ENCODE peak calls at places on chromosome 19, in six cellular contexts. One of them, this sample, is unnamed.

GRCh38 chr19:2223391-2223790 is 12.7 kb downstream of the PLEKHJ1 start:
- DNase-seq in fibroblast of mammary gland: no peak
- DNase-seq in WERI-Rb-1: no peak
- DNase-seq in Calu3: no peak
- DNase-seq in uterus: no peak
- DNase-seq in sigmoid colon: no peak
- DNase-seq in this sample: no peak

GRCh38 chr19:2723345-2723715 is 2.2 kb upstream of the DIRAS1 start:
- DNase-seq in fibroblast of mammary gland: no peak
- DNase-seq in WERI-Rb-1: no peak
- DNase-seq in Calu3: no peak
- DNase-seq in uterus: no peak
- DNase-seq in sigmoid colon: no peak
- DNase-seq in this sample: no peak

GRCh38 chr19:6433165-6433564 is 398 bp downstream of the SLC25A41 start:
- DNase-seq in fibroblast of mammary gland: no peak
- DNase-seq in WERI-Rb-1: no peak
- DNase-seq in Calu3: no peak
- DNase-seq in uterus: no peak
- DNase-seq in sigmoid colon: no peak
- DNase-seq in this sample: no peak

GRCh38 chr19:10286803-10287737 is at the start of gene ICAM4:
- DNase-seq in fibroblast of mammary gland: no peak
- DNase-seq in WERI-Rb-1: no peak
- DNase-seq in Calu3: no peak
- DNase-seq in uterus: peak; percentile 45
- DNase-seq in sigmoid colon: no peak
- DNase-seq in this sample: no peak

GRCh38 chr19:35044317-35045117 is 3.0 kb downstream of the HPN start:
- DNase-seq in fibroblast of mammary gland: peak; percentile 57
- DNase-seq in WERI-Rb-1: peak; percentile 64
- DNase-seq in Calu3: peak; percentile 82
- DNase-seq in uterus: no peak
- DNase-seq in sigmoid colon: no peak
- DNase-seq in this sample: no peak

GRCh38 chr19:29121684-29122083 is 91.3 kb downstream of the UQCRFS1 start:
- DNase-seq in fibroblast of mammary gland: peak; percentile 26
- DNase-seq in WERI-Rb-1: no peak
- DNase-seq in Calu3: peak; percentile 29
- DNase-seq in uterus: no peak
- DNase-seq in sigmoid colon: no peak
- DNase-seq in this sample: no peak

GRCh38 chr19:5850743-5851293 is 431 bp downstream of the FUT3 start:
- DNase-seq in fibroblast of mammary gland: peak; percentile 65
- DNase-seq in WERI-Rb-1: no peak
- DNase-seq in Calu3: peak; percentile 47
- DNase-seq in uterus: peak; percentile 39
- DNase-seq in sigmoid colon: peak; percentile 87
- DNase-seq in this sample: no peak

GRCh38 chr19:35995655-35995993 is 636 bp downstream of the SDHAF1 start:
- DNase-seq in fibroblast of mammary gland: peak; percentile 28
- DNase-seq in WERI-Rb-1: peak; percentile 68
- DNase-seq in Calu3: peak; percentile 61
- DNase-seq in uterus: peak; percentile 49
- DNase-seq in sigmoid colon: peak; percentile 90
- DNase-seq in this sample: no peak

GRCh38 chr19:10334340-10335148 is 1.2 kb upstream of the RAVER1 start:
- DNase-seq in fibroblast of mammary gland: peak; percentile 95
- DNase-seq in WERI-Rb-1: peak; percentile 62
- DNase-seq in Calu3: peak; percentile 92
- DNase-seq in uterus: peak; percentile 97
- DNase-seq in sigmoid colon: peak; percentile 98
- DNase-seq in this sample: no peak

GRCh38 chr19:17975032-17975431 is 8.1 kb downstream of the KCNN1 start:
- DNase-seq in fibroblast of mammary gland: no peak
- DNase-seq in WERI-Rb-1: no peak
- DNase-seq in Calu3: no peak
- DNase-seq in uterus: no peak
- DNase-seq in sigmoid colon: no peak
- DNase-seq in this sample: no peak

GRCh38 chr19:17553256-17553655 is 2.2 kb upstream of the COLGALT1 start:
- DNase-seq in fibroblast of mammary gland: peak; percentile 97
- DNase-seq in WERI-Rb-1: no peak
- DNase-seq in Calu3: no peak
- DNase-seq in uterus: peak; percentile 87
- DNase-seq in sigmoid colon: peak; percentile 90
- DNase-seq in this sample: no peak

GRCh38 chr19:33524024-33524664 is 2.6 kb upstream of the PEPD start:
- DNase-seq in fibroblast of mammary gland: peak; percentile 44
- DNase-seq in WERI-Rb-1: no peak
- DNase-seq in Calu3: no peak
- DNase-seq in uterus: peak; percentile 25
- DNase-seq in sigmoid colon: peak; percentile 81
- DNase-seq in this sample: no peak

GRCh38 chr19:49213791-49214190 is 56.2 kb downstream of the TRPM4 start:
- DNase-seq in fibroblast of mammary gland: no peak
- DNase-seq in WERI-Rb-1: no peak
- DNase-seq in Calu3: peak; percentile 25
- DNase-seq in uterus: no peak
- DNase-seq in sigmoid colon: no peak
- DNase-seq in this sample: no peak
- TF ChIP-seq CTCF in fibroblast of mammary gland: no peak
- TF ChIP-seq CTCF in WERI-Rb-1: peak; percentile 23
- TF ChIP-seq CTCF in Calu3: no peak
- TF ChIP-seq CTCF in uterus: no peak
- TF ChIP-seq CTCF in sigmoid colon: no peak
- TF ChIP-seq CTCF in this sample: peak; percentile 54

GRCh38 chr19:51771369-51771768 is 10.4 kb downstream of the FPR2 start:
- DNase-seq in fibroblast of mammary gland: no peak
- DNase-seq in WERI-Rb-1: no peak
- DNase-seq in Calu3: no peak
- DNase-seq in uterus: no peak
- DNase-seq in sigmoid colon: no peak
- DNase-seq in this sample: no peak

GRCh38 chr19:51777570-51778460 is 16.8 kb downstream of the FPR2 start:
- DNase-seq in fibroblast of mammary gland: peak; percentile 91
- DNase-seq in WERI-Rb-1: peak; percentile 57
- DNase-seq in Calu3: peak; percentile 74
- DNase-seq in uterus: peak; percentile 63
- DNase-seq in sigmoid colon: peak; percentile 87
- DNase-seq in this sample: no peak

GRCh38 chr19:51772977-51773376 is 12.0 kb downstream of the FPR2 start:
- DNase-seq in fibroblast of mammary gland: no peak
- DNase-seq in WERI-Rb-1: peak; percentile 27
- DNase-seq in Calu3: no peak
- DNase-seq in uterus: no peak
- DNase-seq in sigmoid colon: no peak
- DNase-seq in this sample: no peak
- TF ChIP-seq CTCF in fibroblast of mammary gland: no peak
- TF ChIP-seq CTCF in WERI-Rb-1: no peak
- TF ChIP-seq CTCF in Calu3: no peak
- TF ChIP-seq CTCF in uterus: no peak
- TF ChIP-seq CTCF in sigmoid colon: no peak
- TF ChIP-seq CTCF in this sample: no peak

DNA sequence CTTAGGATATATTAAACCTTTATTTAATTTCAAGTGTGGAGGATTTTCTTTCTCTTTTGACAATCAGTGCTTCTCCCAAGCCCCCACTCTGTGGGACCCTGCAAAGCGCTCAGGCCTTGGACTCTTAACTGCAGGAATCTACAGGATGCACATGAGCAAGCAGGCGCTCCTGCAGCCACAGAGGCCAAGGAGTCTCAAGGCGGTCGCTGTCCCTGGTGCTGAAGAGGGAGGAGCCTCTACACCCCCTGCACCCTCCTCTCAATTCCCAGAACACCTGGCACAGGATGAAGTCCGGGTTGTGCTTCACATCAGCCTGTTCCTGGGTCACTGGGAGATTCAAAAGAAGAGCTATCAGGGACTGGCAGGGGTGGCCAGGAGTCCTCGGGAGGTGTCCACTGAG is 13.5 kb downstream of the OR10H4 start:
- DNase-seq in fibroblast of mammary gland: no peak
- DNase-seq in WERI-Rb-1: no peak
- DNase-seq in Calu3: no peak
- DNase-seq in uterus: no peak
- DNase-seq in sigmoid colon: no peak
- DNase-seq in this sample: no peak
- TF ChIP-seq CTCF in fibroblast of mammary gland: no peak
- TF ChIP-seq CTCF in WERI-Rb-1: no peak
- TF ChIP-seq CTCF in Calu3: no peak
- TF ChIP-seq CTCF in uterus: no peak
- TF ChIP-seq CTCF in sigmoid colon: no peak
- TF ChIP-seq CTCF in this sample: no peak

GRCh38 chr19:50794778-50795664 is 4.8 kb downstream of the ACP4 start:
- DNase-seq in fibroblast of mammary gland: peak; percentile 16
- DNase-seq in WERI-Rb-1: peak; percentile 60
- DNase-seq in Calu3: peak; percentile 68
- DNase-seq in uterus: no peak
- DNase-seq in sigmoid colon: no peak
- DNase-seq in this sample: no peak
- TF ChIP-seq CTCF in fibroblast of mammary gland: peak; percentile 12
- TF ChIP-seq CTCF in WERI-Rb-1: peak; percentile 46
- TF ChIP-seq CTCF in Calu3: peak; percentile 27
- TF ChIP-seq CTCF in uterus: no peak
- TF ChIP-seq CTCF in sigmoid colon: no peak
- TF ChIP-seq CTCF in this sample: no peak

DNA sequence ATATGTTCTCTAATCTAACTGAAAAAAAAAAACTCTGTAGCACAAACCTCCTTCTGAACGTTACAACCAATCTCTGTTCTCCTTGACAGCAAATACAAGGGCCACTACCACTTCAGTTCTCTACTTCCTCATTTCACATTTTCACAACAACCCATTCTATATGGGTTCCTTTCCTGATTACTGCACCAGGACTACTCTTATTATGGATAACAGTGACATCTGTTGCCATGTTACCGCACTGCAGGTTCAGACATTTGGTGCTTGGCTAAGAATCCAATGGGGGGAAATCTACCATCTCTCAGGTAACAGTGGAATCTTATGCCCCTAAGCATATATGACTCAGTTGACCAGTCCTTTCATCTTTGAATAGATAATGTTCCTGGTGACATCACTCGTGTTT is 11.6 kb upstream of the FPR3 start:
- DNase-seq in fibroblast of mammary gland: peak; percentile 38
- DNase-seq in WERI-Rb-1: peak; percentile 20
- DNase-seq in Calu3: peak; percentile 22
- DNase-seq in uterus: no peak
- DNase-seq in sigmoid colon: no peak
- DNase-seq in this sample: no peak
- TF ChIP-seq CTCF in fibroblast of mammary gland: peak; percentile 48
- TF ChIP-seq CTCF in WERI-Rb-1: peak; percentile 31
- TF ChIP-seq CTCF in Calu3: no peak
- TF ChIP-seq CTCF in uterus: no peak
- TF ChIP-seq CTCF in sigmoid colon: no peak
- TF ChIP-seq CTCF in this sample: peak; percentile 27

GRCh38 chr19:8578642-8579265 is 1.5 kb upstream of the MYO1F start:
- DNase-seq in fibroblast of mammary gland: peak; percentile 60
- DNase-seq in WERI-Rb-1: peak; percentile 71
- DNase-seq in Calu3: peak; percentile 69
- DNase-seq in uterus: peak; percentile 76
- DNase-seq in sigmoid colon: peak; percentile 82
- DNase-seq in this sample: no peak
- TF ChIP-seq CTCF in fibroblast of mammary gland: peak; percentile 84
- TF ChIP-seq CTCF in WERI-Rb-1: peak; percentile 83
- TF ChIP-seq CTCF in Calu3: peak; percentile 71
- TF ChIP-seq CTCF in uterus: peak; percentile 71
- TF ChIP-seq CTCF in sigmoid colon: no peak
- TF ChIP-seq CTCF in this sample: peak; percentile 93

DNA sequence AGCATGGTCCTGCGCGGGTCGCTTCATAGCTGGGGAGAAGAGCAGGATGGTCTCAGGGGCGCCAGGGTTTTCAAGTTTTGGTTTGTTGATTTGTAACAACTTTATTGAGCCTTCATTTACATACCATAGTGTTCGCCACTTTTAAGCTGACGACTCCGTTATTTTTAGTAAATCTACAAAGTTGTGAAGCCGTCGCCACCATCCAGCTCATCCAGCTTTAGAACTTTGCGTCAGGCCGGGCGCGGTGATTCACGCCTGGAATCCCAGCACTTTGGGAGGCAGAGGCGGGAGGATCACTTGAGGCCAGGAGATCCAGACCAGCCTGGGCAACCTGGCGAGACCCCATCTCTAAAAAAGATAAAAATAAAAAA is 404 bp downstream of the C19orf44 start:
- DNase-seq in fibroblast of mammary gland: peak; percentile 69
- DNase-seq in WERI-Rb-1: no peak
- DNase-seq in Calu3: no peak
- DNase-seq in uterus: peak; percentile 59
- DNase-seq in sigmoid colon: peak; percentile 80
- DNase-seq in this sample: no peak
- TF ChIP-seq CTCF in fibroblast of mammary gland: no peak
- TF ChIP-seq CTCF in WERI-Rb-1: no peak
- TF ChIP-seq CTCF in Calu3: no peak
- TF ChIP-seq CTCF in uterus: no peak
- TF ChIP-seq CTCF in sigmoid colon: no peak
- TF ChIP-seq CTCF in this sample: no peak

DNA sequence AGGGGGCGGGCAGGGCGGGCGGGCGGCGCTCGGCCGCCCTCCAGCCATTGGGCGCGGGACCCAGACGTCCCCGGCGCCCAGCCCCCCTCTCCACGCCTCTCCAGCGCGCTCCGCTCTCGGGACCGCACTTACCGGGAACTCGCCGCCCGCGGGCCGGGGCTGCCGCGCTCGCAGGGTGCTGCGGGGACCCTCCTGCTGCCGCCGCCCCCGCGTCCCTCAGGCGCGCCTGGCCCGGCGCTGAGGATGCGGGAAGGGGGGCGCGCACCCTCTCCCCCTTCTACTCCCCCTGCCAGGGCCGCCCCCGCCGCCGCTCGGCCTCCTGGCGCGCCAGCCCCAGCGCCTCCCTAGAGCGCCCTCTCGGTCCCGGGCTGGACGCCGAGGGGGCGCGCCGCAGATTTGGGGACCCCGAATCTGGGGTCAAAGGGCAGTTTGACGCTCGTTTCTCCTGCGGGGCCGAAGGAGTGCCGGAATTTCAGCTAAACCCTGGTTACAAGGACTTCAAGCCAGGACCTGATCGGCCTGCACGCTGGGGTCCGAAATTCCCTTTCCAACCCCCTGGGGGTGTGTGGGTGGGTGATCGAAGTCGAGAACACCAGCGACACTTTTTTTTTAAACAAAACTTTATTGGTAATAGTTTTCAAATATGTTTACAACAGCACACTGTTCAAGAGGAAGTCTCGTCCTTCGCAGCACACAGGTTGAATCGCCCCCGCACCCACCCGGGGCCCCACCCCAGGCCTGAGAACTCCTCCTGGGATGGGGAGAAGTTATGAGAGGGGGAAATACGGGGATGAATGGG is 734 bp upstream of the SAMD1 start:
- DNase-seq in fibroblast of mammary gland: peak; percentile 58
- DNase-seq in WERI-Rb-1: peak; percentile 55
- DNase-seq in Calu3: peak; percentile 80
- DNase-seq in uterus: peak; percentile 51
- DNase-seq in sigmoid colon: no peak
- DNase-seq in this sample: no peak
- TF ChIP-seq CTCF in fibroblast of mammary gland: peak; percentile 4
- TF ChIP-seq CTCF in WERI-Rb-1: peak; percentile 19
- TF ChIP-seq CTCF in Calu3: no peak
- TF ChIP-seq CTCF in uterus: peak; percentile 30
- TF ChIP-seq CTCF in sigmoid colon: no peak
- TF ChIP-seq CTCF in this sample: peak; percentile 71